ENCODE peak calls at places on chromosomes 1 and 21, in five cellular contexts. C, E, J, W and S are unnamed samples. For H3K36me3 and H3K79me2, the result is how much of the 10 kb centered on the place peaks cover.

GRCh38 chr1:198462365-198463025 is 78.0 kb downstream of the ATP6V1G3 start:
- DNase-seq in J (peak), C (peak), W (no peak), E (no peak), S (peak)

GRCh38 chr1:214004795-214005194 is 17.0 kb downstream of the PROX1 start:
- DNase-seq in C (no peak), W (no peak), E (no peak), J (no peak), S (no peak)

GRCh38 chr21:15659768-15660423 is 69.9 kb upstream of the USP25 start:
- DNase-seq in J (no peak), C (peak), E (no peak), W (no peak), S (no peak)

GRCh38 chr1:97743129-97743528 is 177.7 kb downstream of the DPYD start:
- DNase-seq in C (peak), E (no peak), J (no peak), W (no peak), S (no peak)

GRCh38 chr21:46325073-46325912 is 1.3 kb downstream of the PCNT start:
- DNase-seq in W (peak), J (peak), C (peak), E (peak), S (peak)

GRCh38 chr1:223348439-223348838 is 15.5 kb downstream of the SUSD4 start:
- DNase-seq in J (no peak), C (no peak), E (no peak), W (peak), S (no peak)

GRCh38 chr21:46046471-46046870 is 51.4 kb upstream of the COL6A2 start:
- DNase-seq in J (no peak), C (no peak), E (no peak), W (no peak), S (no peak)

GRCh38 chr1:71809085-71809484 is 473.3 kb downstream of the NEGR1 start:
- DNase-seq in E (no peak), W (no peak), C (no peak), J (no peak), S (no peak)

GRCh38 chr1:14924012-14924452 is 229.5 kb upstream of the TMEM51 start:
- DNase-seq in C (peak), J (peak), E (peak), W (peak), S (peak)

GRCh38 chr1:168708698-168709406 is 20.2 kb downstream of the DPT start:
- DNase-seq in W (no peak), J (no peak), E (no peak), C (no peak), S (no peak)

GRCh38 chr1:93669369-93669768 is 12.3 kb downstream of the BCAR3 start:
- DNase-seq in W (peak), E (no peak), J (peak), C (no peak), S (peak)

GRCh38 chr21:41752231-41752681 is 14.6 kb downstream of the RIPK4 start:
- DNase-seq in W (no peak), J (peak), E (no peak), C (peak), S (peak)

GRCh38 chr1:64396817-64397216 is 73.1 kb upstream of the CACHD1 start:
- DNase-seq in C (no peak), J (no peak), W (peak), E (peak), S (no peak)

GRCh38 chr1:167492509-167492910 is 25.8 kb downstream of the CD247 start:
- DNase-seq in W (no peak), C (no peak), J (no peak), E (no peak), S (no peak)

GRCh38 chr1:86582161-86582560 is 35.3 kb downstream of the CLCA4 start:
- DNase-seq in E (no peak), C (no peak), W (no peak), J (no peak), S (no peak)

GRCh38 chr1:46822248-46822826 is 23.5 kb downstream of the CYP4B1 start:
- DNase-seq in J (no peak), E (no peak), C (no peak), W (peak), S (no peak)

GRCh38 chr1:237383825-237384612 is 342.0 kb downstream of the RYR2 start:
- DNase-seq in J (no peak), C (no peak), E (no peak), W (no peak), S (no peak)

GRCh38 chr1:1550591-1551432 is 10.4 kb upstream of the TMEM240 start:
- DNase-seq in J (no peak), E (no peak), W (peak), C (no peak), S (no peak)

GRCh38 chr1:116556289-116557006 is 14.4 kb downstream of the CD58 start:
- DNase-seq in J (peak), E (peak), C (peak), W (no peak), S (peak)

GRCh38 chr21:29613021-29613420 is 314.3 kb downstream of the BACH1 start:
- DNase-seq in J (peak), W (no peak), E (no peak), C (no peak), S (peak)

GRCh38 chr1:206517784-206518183 is 10.5 kb downstream of the RASSF5 start:
- DNase-seq in W (peak), C (no peak), E (no peak), J (no peak), S (no peak)

GRCh38 chr1:86957206-86957605 is 42.8 kb downstream of the HS2ST1 start:
- DNase-seq in W (no peak), C (no peak), E (no peak), J (no peak), S (no peak)

GRCh38 chr21:41769106-41769505 is 2.3 kb upstream of the RIPK4 start:
- DNase-seq in W (no peak), E (no peak), J (no peak), C (no peak), S (no peak)

GRCh38 chr1:112998592-112999235 is 42.7 kb upstream of the SLC16A1 start:
- DNase-seq in J (peak), E (no peak), W (no peak), C (peak), S (peak)

GRCh38 chr1:93749894-93750301 is 68.3 kb upstream of the BCAR3 start:
- DNase-seq in E (peak), C (no peak), J (no peak), W (peak), S (no peak)

GRCh38 chr1:24506706-24507422 is 4.2 kb downstream of the RCAN3 start:
- DNase-seq in C (no peak), E (no peak), W (peak), J (no peak), S (no peak)

GRCh38 chr1:212814989-212815388 is 23.3 kb downstream of the TATDN3 start:
- DNase-seq in J (no peak), C (no peak), W (no peak), E (no peak), S (no peak)

GRCh38 chr21:42681296-42682206 is 28.1 kb downstream of the PDE9A start:
- DNase-seq in W (no peak), J (no peak), E (no peak), C (no peak), S (no peak)

GRCh38 chr21:39169906-39170305 is 13.3 kb downstream of the PSMG1 start:
- DNase-seq in C (no peak), W (no peak), J (no peak), E (no peak), S (no peak)
- H3K36me3 ChIP-seq in C (under half), W (under half), J (under half), E (under half), S (under half)

GRCh38 chr1:220123889-220124288 is 30.0 kb downstream of the IARS2 start:
- DNase-seq in C (no peak), W (peak), E (peak), J (no peak), S (no peak)

GRCh38 chr1:220127076-220127475 is 33.1 kb downstream of the IARS2 start:
- DNase-seq in E (no peak), J (no peak), C (no peak), W (no peak), S (no peak)

GRCh38 chr1:220129479-220130210 is 35.7 kb downstream of the IARS2 start:
- DNase-seq in W (no peak), J (no peak), C (no peak), E (no peak), S (no peak)

GRCh38 chr1:220121791-220122530 is 28.0 kb downstream of the IARS2 start:
- DNase-seq in C (no peak), E (no peak), J (no peak), W (no peak), S (no peak)

DNA sequence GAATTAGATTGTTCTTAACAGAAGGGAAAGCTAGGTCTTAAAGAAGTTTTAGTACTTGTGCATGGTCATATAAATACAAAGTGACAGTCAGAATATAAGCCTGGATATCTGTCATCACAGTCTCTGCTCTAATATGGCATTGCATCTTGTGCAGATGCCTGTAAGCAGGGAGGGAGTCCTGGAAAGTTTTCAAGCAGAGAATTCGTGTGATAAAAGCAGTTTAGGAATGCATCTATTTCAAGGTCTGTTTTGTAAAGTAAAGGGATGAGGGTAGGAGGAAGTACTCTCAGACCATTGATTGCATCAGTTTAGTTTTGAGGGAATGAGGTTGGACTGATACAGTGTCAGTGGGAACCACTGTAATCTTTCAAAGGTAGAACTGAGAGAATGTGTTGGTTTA is 30.6 kb downstream of the IARS2 start:
- DNase-seq in J (peak), W (no peak), E (no peak), C (no peak), S (peak)
- H3K79me2 ChIP-seq in J (under half), W (under half), E (under half), C (under half), S (under half)

DNA sequence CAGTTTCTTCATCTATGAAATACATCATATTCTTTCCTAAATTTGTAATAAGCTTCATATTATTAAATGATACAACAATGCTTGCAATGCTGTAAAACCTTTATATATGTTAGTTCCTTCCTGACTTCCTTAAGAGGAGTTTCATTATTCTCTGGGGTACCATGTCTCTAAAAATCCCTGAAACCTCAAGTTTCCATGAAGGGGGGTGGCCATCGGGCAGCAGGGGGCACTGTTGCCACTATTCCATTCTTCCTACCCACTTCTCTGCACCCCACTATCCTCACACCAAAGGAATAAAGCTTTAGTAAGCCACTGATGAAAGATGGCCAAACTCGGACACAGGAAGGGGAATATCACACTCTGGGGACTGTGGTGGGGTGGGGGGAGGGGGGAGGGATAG is 9.0 kb upstream of the DMRTB1 start:
- DNase-seq in J (no peak), W (peak), C (no peak), E (no peak), S (no peak)
- H3K9ac ChIP-seq in J (no peak), W (no peak), C (no peak), E (no peak), S (no peak)

DNA sequence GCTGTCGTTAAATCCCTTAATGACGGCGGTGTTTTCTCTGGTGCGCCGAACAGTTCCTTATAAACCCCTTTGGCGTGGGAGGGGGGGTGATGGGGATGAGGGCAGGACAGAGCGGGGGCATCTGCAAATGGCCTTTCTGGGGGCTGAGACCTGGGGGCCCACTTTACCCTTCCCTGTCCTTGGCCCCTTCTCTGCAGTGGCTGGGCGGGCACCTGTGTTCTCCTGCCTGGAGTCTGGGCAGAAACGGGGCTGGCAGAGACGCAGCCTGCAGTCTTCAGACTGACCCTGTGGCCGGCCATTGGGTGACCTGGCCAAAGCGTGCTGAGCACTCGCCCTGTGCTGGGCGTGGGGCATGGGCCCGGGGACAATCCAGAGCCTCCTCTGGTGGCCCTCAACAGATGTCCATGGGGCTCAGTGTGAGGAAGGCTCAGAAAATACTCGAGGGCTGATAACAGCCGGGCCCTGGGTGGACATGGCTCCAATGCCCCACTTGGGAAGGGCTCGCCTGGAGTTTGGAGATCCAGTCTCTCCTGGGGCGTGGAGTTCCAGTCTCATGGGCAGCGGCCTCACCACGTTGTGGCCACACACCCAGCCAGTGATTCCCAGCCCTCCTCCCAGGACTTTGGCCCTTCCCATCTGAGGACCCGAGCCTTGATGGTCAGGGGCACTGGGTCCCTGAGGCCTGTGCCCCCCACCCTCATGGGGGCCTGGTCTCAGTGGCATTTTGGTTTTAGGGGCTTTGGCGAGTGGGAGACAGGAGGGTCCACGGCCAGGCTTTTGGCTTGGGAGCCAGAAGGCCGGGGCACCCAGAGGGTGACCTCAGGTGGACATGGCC is 50.7 kb upstream of the ACTRT2 start:
- DNase-seq in E (no peak), C (no peak), J (no peak), W (no peak), S (no peak)
- H3K36me3 ChIP-seq in E (under half), C (under half), J (under half), W (under half), S (under half)

DNA sequence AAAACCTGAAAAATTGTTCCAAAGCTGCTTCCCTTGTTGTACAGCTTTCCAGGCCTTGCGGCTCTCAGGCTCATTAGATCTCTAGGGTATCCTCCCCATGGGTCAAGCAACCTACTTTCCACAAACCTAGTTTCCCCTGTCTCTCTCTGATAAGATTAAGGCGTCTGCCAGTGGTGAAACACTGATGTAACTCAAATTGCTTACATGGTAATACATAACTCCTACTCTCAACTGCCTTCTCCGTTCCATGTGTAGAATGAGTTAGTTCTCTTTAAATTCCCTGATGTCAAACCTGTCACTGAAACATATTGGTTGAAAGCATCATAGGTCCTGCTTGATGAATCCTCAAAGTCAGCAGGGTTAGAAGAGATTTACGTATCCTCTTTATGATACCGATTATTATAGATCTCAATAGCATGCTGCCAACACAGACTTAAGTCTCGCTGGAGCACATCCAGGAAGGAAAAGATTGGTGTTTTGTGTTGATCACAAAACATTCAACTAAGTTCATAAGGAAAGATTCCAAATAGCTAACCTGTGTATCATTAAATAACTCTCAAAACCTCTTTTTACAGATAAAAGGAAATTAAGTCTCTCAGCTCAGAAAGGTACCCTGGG is 10.6 kb downstream of the PPP1R15B start:
- DNase-seq in W (no peak), J (no peak), C (no peak), E (no peak), S (no peak)
- H3K79me2 ChIP-seq in W (under half), J (under half), C (half or more), E (under half), S (under half)

GRCh38 chr1:43432171-43432860 is 21.4 kb downstream of the HYI start:
- DNase-seq in E (no peak), C (no peak), W (no peak), J (no peak), S (no peak)

GRCh38 chr1:43434256-43434655 is 19.5 kb downstream of the HYI start:
- DNase-seq in W (no peak), E (no peak), C (no peak), J (no peak), S (no peak)

GRCh38 chr1:43430831-43431230 is 22.9 kb downstream of the HYI start:
- DNase-seq in E (no peak), C (no peak), J (no peak), W (no peak), S (no peak)

GRCh38 chr1:43432907-43433306 is 20.8 kb downstream of the HYI start:
- DNase-seq in C (no peak), E (no peak), W (no peak), J (no peak), S (no peak)

DNA sequence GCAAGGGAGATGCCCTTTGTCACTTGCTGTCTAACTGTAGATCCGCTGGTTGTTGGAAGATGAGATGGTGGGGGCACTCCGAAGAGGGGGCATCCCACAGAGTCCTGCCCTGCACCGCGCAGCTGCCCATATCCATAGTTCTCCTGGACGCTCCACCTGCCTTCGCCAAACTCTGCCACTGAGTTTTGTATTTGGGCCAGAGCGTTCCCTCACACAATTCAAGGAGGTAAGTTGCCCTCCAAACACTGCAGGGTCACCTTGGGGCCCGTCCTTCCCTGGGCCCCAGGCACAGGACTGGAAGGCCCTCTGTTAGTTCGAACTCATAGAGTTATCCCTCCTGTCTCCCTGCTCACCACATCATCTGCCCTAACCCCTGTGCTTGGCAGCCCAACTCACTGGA is 22.1 kb downstream of the HYI start:
- DNase-seq in W (no peak), C (no peak), J (no peak), E (no peak), S (no peak)
- H3K9ac ChIP-seq in W (no peak), C (no peak), J (no peak), E (no peak), S (no peak)

GRCh38 chr1:37701051-37701450 is 8.7 kb downstream of the CDCA8 start:
- DNase-seq in C (no peak), E (no peak), J (no peak), W (no peak), S (no peak)
- H3K36me3 ChIP-seq in C (under half), E (half or more), J (under half), W (under half), S (half or more)

DNA sequence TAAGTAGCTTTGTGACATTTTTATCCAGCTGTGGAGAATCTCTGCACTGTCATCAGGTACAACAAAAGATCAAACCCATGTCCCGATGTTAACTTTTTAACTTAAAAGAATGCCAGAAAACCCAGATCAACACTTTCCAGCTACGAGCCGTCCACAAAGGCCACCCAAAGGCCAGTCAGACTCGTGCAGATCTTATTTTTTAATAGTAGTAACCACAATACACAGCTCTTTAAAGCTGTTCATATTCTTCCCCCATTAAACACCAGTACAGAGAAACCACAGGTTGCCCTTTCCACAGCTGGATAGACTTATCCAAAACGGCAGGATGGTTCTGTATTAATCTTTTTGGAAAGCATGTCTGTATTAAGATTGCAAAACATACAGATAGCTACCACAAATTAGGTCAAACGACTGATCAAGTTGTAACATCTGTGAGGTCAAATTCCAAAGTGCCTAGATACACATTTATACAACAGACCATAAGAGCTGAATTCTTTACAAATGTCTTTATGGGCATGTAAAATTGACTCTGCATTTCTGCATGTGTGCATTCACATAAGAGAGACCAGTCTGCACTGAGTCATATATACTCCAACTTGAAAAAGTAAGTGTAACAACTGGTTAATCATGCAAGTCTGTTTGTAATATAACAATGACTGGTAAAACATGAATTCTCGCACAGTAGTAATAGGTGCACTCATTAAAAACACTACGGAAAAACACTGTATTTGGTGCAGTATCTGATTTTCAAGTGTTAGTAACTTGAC is 5.1 kb downstream of the IRF2BP2 start:
- DNase-seq in J (peak), E (no peak), C (peak), W (no peak), S (no peak)
- H3K79me2 ChIP-seq in J (half or more), E (half or more), C (half or more), W (half or more), S (half or more)